ENCODE peak calls at places on chromosomes 5 and 9, in six cellular contexts. H, B, E, N, W and G are unnamed samples.

GRCh38 chr5:110258460-110258859 is 468.0 kb downstream of the TMEM232 start:
- DNase-seq in H (no peak), B (no peak), E (peak), N (no peak), W (no peak), G (peak)

GRCh38 chr5:151405334-151405872 is 42.0 kb upstream of the SLC36A1 start:
- DNase-seq in H (no peak), B (no peak), E (no peak), N (no peak), W (no peak), G (no peak)

GRCh38 chr5:145588113-145588512 is 247.0 kb downstream of the PRELID2 start:
- DNase-seq in H (no peak), B (no peak), E (no peak), N (no peak), W (no peak), G (no peak)

GRCh38 chr9:16870606-16871357 is at the start of gene BNC2:
- DNase-seq in H (peak), B (no peak), E (no peak), N (peak), W (peak), G (peak)

GRCh38 chr5:146860213-146860891 is 18.2 kb downstream of the PPP2R2B start:
- DNase-seq in H (peak), B (no peak), E (no peak), N (no peak), W (no peak), G (no peak)

GRCh38 chr5:64952961-64953360 is 184.2 kb downstream of the CWC27 start:
- DNase-seq in H (no peak), B (no peak), E (no peak), N (no peak), W (no peak), G (no peak)

GRCh38 chr9:78196258-78196657 is 39.6 kb upstream of the CEP78 start:
- DNase-seq in H (no peak), B (no peak), E (no peak), N (no peak), W (no peak), G (no peak)

GRCh38 chr5:39284552-39284951 is 65.2 kb upstream of the FYB1 start:
- DNase-seq in H (no peak), B (no peak), E (no peak), N (no peak), W (no peak), G (no peak)

GRCh38 chr5:79547429-79547822 is 33.5 kb upstream of the HOMER1 start:
- DNase-seq in H (no peak), B (no peak), E (no peak), N (no peak), W (no peak), G (no peak)

GRCh38 chr5:92909545-92909962 is 671.5 kb downstream of the NR2F1-AS1 start:
- DNase-seq in H (no peak), B (no peak), E (no peak), N (peak), W (no peak), G (peak)

GRCh38 chr9:101848485-101848919 is 110.1 kb upstream of the GRIN3A start:
- DNase-seq in H (no peak), B (no peak), E (no peak), N (no peak), W (no peak), G (no peak)